ENCODE peak calls at places on chromosomes 13 and 19, in six cellular contexts. P is AG10803, Y is heart left ventricle, X is retinal pigment epithelial cell, C is tibial artery, D is GM12865. W is an unnamed sample.
A peak's percentile ranks its signal among the peaks of the same experiment; 100 is the strongest.

GRCh38 chr19:38838208-38838985 is 6.8 kb upstream of the ECH1 start:
- DNase-seq in P (no peak), Y (no peak), X (no peak), C (no peak), D (no peak), W (no peak)

GRCh38 chr19:54952591-54953344 is 5.4 kb upstream of the NLRP7 start:
- DNase-seq in P (no peak), Y (no peak), X (no peak), C (no peak), D (no peak), W (no peak)

GRCh38 chr19:16882146-16882545 is 6.7 kb upstream of the F2RL3 start:
- DNase-seq in P (no peak), Y (no peak), X (no peak), C (no peak), D (no peak), W (no peak)

GRCh38 chr19:33673258-33673875 is 51.6 kb downstream of the CHST8 start:
- DNase-seq in P (no peak), Y (peak; percentile 25), X (no peak), C (no peak), D (no peak), W (no peak)

GRCh38 chr13:109790951-109791605 is 4.7 kb upstream of the IRS2 start:
- DNase-seq in P (peak; percentile 65), Y (no peak), X (no peak), C (no peak), D (no peak), W (no peak)

GRCh38 chr19:47418595-47419036 is 711 bp downstream of the MEIS3 start:
- DNase-seq in P (no peak), Y (no peak), X (no peak), C (no peak), D (no peak), W (no peak)

GRCh38 chr13:42633495-42633894 is 59.5 kb downstream of the TNFSF11 start:
- DNase-seq in P (no peak), Y (no peak), X (no peak), C (no peak), D (no peak), W (no peak)

GRCh38 chr19:55005684-55006488 is 32.2 kb downstream of the GP6 start:
- DNase-seq in P (no peak), Y (no peak), X (peak; percentile 20), C (no peak), D (peak; percentile 93), W (no peak)

GRCh38 chr13:113722921-113723320 is 36.1 kb upstream of the TMEM255B start:
- DNase-seq in P (no peak), Y (peak; percentile 40), X (no peak), C (no peak), D (no peak), W (no peak)

GRCh38 chr13:32676242-32676641 is 90.0 kb downstream of the PDS5B start:
- DNase-seq in P (peak; percentile 18), Y (no peak), X (no peak), C (no peak), D (no peak), W (peak; percentile 34)

GRCh38 chr13:76815344-76815743 is 70.9 kb downstream of the KCTD12 start:
- DNase-seq in P (no peak), Y (no peak), X (no peak), C (no peak), D (no peak), W (no peak)

GRCh38 chr19:1074512-1075283 is 7.7 kb downstream of the ARHGAP45 start:
- DNase-seq in P (no peak), Y (peak; percentile 95), X (no peak), C (peak; percentile 84), D (peak; percentile 85), W (no peak)

GRCh38 chr19:18233224-18233825 is 7.1 kb upstream of the PDE4C start:
- DNase-seq in P (no peak), Y (peak; percentile 69), X (no peak), C (no peak), D (peak; percentile 34), W (no peak)

GRCh38 chr13:69660155-69660554 is 447.5 kb upstream of the ATXN8OS start:
- DNase-seq in P (no peak), Y (no peak), X (no peak), C (no peak), D (no peak), W (no peak)

DNA sequence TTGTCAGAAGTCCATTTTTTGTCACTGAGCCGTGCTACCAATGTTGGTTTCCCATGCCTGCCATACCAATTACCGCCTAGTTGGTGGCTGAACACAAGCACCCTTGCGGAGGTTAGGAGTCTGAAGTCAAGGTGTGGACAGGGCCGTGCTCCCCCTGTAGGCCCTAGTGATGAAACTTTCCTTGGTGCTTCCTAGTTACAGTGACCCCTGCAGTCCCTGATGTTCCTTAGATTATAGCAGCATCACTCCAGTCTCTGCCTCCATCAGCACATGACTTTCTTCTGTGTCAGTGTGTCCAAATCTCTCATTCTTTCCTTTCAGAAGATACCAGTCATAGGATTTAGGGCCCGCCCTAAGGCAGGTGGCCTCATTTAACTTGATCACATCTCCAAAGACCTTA is 99.0 kb downstream of the MYO16 start:
- DNase-seq in P (no peak), Y (no peak), X (no peak), C (no peak), D (no peak), W (no peak)
- TF ChIP-seq CTCF in P (no peak), Y (no peak), X (peak; percentile 28), C (no peak), D (no peak), W (no peak)

GRCh38 chr19:56670401-56670960 is 1.1 kb downstream of the ZNF835 start:
- DNase-seq in P (no peak), Y (no peak), X (no peak), C (no peak), D (no peak), W (no peak)

GRCh38 chr19:56668676-56669075 is 2.9 kb downstream of the ZNF835 start:
- DNase-seq in P (no peak), Y (no peak), X (no peak), C (no peak), D (no peak), W (no peak)

GRCh38 chr19:56670961-56671612 is 470 bp downstream of the ZNF835 start:
- DNase-seq in P (no peak), Y (no peak), X (no peak), C (no peak), D (no peak), W (no peak)

GRCh38 chr19:56667311-56667870 is 4.2 kb downstream of the ZNF835 start:
- DNase-seq in P (no peak), Y (no peak), X (no peak), C (peak; percentile 38), D (no peak), W (no peak)

DNA sequence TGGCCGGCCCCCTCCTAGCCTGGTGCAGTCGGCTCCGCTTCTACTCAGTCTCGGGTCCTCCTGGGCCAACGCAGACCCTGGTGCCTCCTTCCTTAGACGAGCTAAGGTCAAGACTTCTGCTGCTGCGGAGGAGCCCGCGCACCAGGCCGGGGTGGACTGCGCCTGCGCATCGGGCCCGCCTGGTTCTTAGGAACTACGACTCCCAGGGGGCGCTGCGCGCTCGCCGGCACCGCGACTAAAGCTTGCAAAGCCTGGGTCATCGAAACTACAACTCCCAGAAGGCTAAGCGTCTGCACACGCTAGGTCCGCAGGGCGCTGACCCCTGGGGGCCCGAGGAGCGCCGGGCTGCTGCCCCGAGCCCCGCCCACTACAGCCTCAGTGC is at the start of gene ZNF835:
- DNase-seq in P (no peak), Y (peak; percentile 99), X (no peak), C (peak; percentile 94), D (peak; percentile 59), W (no peak)
- H3K4me3 ChIP-seq in P (no peak within 1 kb of the TSS), Y (peak within 1 kb of the TSS; percentile 69), X (peak within 1 kb of the TSS; percentile 32), C (peak within 1 kb of the TSS; percentile 62), D (no peak within 1 kb of the TSS), W (no peak within 1 kb of the TSS)

GRCh38 chr19:45733160-45733810 is at the start of gene MEIOSIN:
- DNase-seq in P (no peak), Y (no peak), X (no peak), C (no peak), D (no peak), W (no peak)

GRCh38 chr19:45729774-45730388 is 815 bp downstream of the FBXO46 start:
- DNase-seq in P (no peak), Y (no peak), X (no peak), C (no peak), D (peak; percentile 45), W (no peak)

GRCh38 chr19:45730389-45731288 is at the start of gene FBXO46:
- DNase-seq in P (peak; percentile 98), Y (peak; percentile 97), X (peak; percentile 94), C (peak; percentile 99), D (peak; percentile 99), W (peak; percentile 90)
- TF ChIP-seq CTCF in P (peak; percentile 8), Y (no peak), X (peak; percentile 35), C (no peak), D (peak; percentile 22), W (peak; percentile 43)

GRCh38 chr13:101516262-101516661 is 63.8 kb downstream of the ITGBL1 start:
- DNase-seq in P (no peak), Y (no peak), X (no peak), C (no peak), D (no peak), W (no peak)

GRCh38 chr13:101514100-101514499 is 61.6 kb downstream of the ITGBL1 start:
- DNase-seq in P (no peak), Y (no peak), X (no peak), C (no peak), D (no peak), W (no peak)

GRCh38 chr13:101512650-101513049 is 60.2 kb downstream of the ITGBL1 start:
- DNase-seq in P (peak; percentile 88), Y (no peak), X (no peak), C (no peak), D (no peak), W (no peak)

GRCh38 chr13:101514695-101515275 is 62.3 kb downstream of the ITGBL1 start:
- DNase-seq in P (peak; percentile 62), Y (no peak), X (peak; percentile 29), C (no peak), D (peak; percentile 63), W (no peak)

DNA sequence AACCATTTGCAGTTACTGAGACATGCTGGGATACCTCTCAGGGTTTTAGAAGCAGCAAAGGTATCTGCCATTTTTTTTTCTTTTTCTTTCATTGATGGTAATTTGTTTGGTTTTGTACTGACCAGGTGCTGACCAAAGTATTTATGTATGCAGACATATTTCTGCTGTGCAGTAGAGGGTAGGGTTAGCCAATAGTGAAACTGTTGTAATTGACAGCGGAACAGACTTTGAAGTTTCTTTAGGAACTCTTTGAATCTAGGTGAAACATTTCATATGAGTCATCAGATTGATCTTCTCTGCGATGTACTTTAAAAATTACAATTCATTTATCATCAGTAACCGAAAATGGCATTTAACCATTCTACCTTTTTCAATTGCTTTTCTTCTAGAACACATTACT is 63.0 kb downstream of the ITGBL1 start:
- DNase-seq in P (no peak), Y (no peak), X (no peak), C (no peak), D (no peak), W (no peak)
- H3K4me3 ChIP-seq in P (no peak overlapping the region), Y (no peak overlapping the region), X (no peak overlapping the region), C (no peak overlapping the region), D (no peak overlapping the region), W (no peak overlapping the region)

W was measured in AG04449.